ENCODE peak calls at places on chromosomes 1 and 21, in six cellular contexts. W is lower lobe of right lung, E is H9, H is ELF-1, K is neural crest cell, G is RWPE1. C is an unnamed sample.

GRCh38 chr1:220808501-220809186 is 21.9 kb downstream of the MTARC1 start:
- DNase-seq in W (no peak), E (no peak), H (peak), K (no peak), G (no peak), C (no peak)

GRCh38 chr1:62131093-62131725 is 63.4 kb upstream of the L1TD1 start:
- DNase-seq in W (no peak), E (peak), H (peak), K (peak), G (peak), C (no peak)

GRCh38 chr1:45765999-45766792 is 15.7 kb upstream of the IPP start:
- DNase-seq in W (no peak), E (no peak), H (no peak), K (no peak), G (no peak), C (no peak)

GRCh38 chr21:31293986-31294385 is 50.1 kb downstream of the TIAM1 start:
- DNase-seq in W (no peak), E (no peak), H (no peak), K (no peak), G (peak), C (no peak)

GRCh38 chr1:40630488-40631223 is 34.8 kb downstream of the RIMS3 start:
- DNase-seq in W (no peak), E (peak), H (peak), K (peak), G (no peak), C (no peak)

GRCh38 chr1:171438441-171438840 is 46.9 kb upstream of the PRRC2C start:
- DNase-seq in W (no peak), E (no peak), H (no peak), K (no peak), G (peak), C (no peak)

GRCh38 chr1:99590578-99591209 is 55.2 kb upstream of the PALMD start:
- DNase-seq in W (no peak), E (no peak), H (no peak), K (no peak), G (peak), C (no peak)

GRCh38 chr1:223825767-223826461 is 19.8 kb downstream of the TP53BP2 start:
- DNase-seq in W (no peak), E (no peak), H (no peak), K (no peak), G (no peak), C (no peak)

GRCh38 chr1:151945725-151946365 is 36.5 kb upstream of the THEM4 start:
- DNase-seq in W (peak), E (peak), H (peak), K (peak), G (peak), C (peak)

GRCh38 chr21:45865106-45865835 is 116.3 kb upstream of the COL6A1 start:
- DNase-seq in W (peak), E (peak), H (no peak), K (no peak), G (peak), C (no peak)